ENCODE peak calls at places on chromosome 3, in ten cellular contexts. G, F, C, K, M, Z, O, V, W and T are unnamed samples.
A peak's percentile ranks its signal among the peaks of the same experiment; 100 is the strongest.

GRCh38 chr3:122858373-122858772 is 63.5 kb downstream of the SLC49A4 start:
- DNase-seq in O (no peak), M (no peak), Z (peak; percentile 32), K (peak; percentile 60), V (peak; percentile 52), C (peak; percentile 70), G (peak; percentile 58), W (no peak), F (peak; percentile 30), T (no peak)

GRCh38 chr3:127745656-127746399 is 73.1 kb downstream of the ABTB1 start:
- DNase-seq in Z (no peak), M (no peak), C (no peak), F (no peak), W (no peak), V (no peak), K (no peak), O (no peak), G (no peak), T (no peak)

GRCh38 chr3:195030791-195031321 is 240.1 kb downstream of the XXYLT1 start:
- DNase-seq in K (peak; percentile 44), C (peak; percentile 58), M (peak; percentile 72), O (no peak), F (no peak), Z (no peak), W (no peak), G (no peak), V (no peak), T (no peak)

GRCh38 chr3:115550285-115550741 is 73.0 kb upstream of the GAP43 start:
- DNase-seq in K (no peak), V (peak; percentile 65), W (no peak), Z (peak; percentile 65), M (no peak), G (peak; percentile 81), C (no peak), F (no peak), O (no peak), T (no peak)

GRCh38 chr3:54830658-54831057 is 97.2 kb downstream of the LRTM1 start:
- DNase-seq in K (peak; percentile 18), O (no peak), G (peak; percentile 9), F (peak; percentile 8), W (no peak), Z (no peak), V (peak; percentile 40), M (no peak), C (peak; percentile 56), T (peak; percentile 16)

GRCh38 chr3:55551644-55552043 is 64.5 kb upstream of the WNT5A start:
- DNase-seq in Z (no peak), M (no peak), K (no peak), G (no peak), V (no peak), W (no peak), C (no peak), O (no peak), F (no peak), T (no peak)

GRCh38 chr3:32886911-32887310 is 64.5 kb upstream of the CCR4 start:
- DNase-seq in V (no peak), F (no peak), K (no peak), M (no peak), Z (no peak), O (no peak), G (no peak), C (no peak), W (no peak), T (no peak)

GRCh38 chr3:123813876-123814275 is 70.3 kb downstream of the MYLK start:
- DNase-seq in Z (peak; percentile 76), V (no peak), O (no peak), W (no peak), K (no peak), G (peak; percentile 25), F (peak; percentile 68), M (no peak), C (no peak), T (no peak)

GRCh38 chr3:10090181-10090580 is 17.9 kb downstream of the FANCD2OS start:
- DNase-seq in M (no peak), G (no peak), K (no peak), C (no peak), O (no peak), W (no peak), F (no peak), V (no peak), Z (no peak), T (no peak)

GRCh38 chr3:12545473-12545791 is at the start of gene MKRN2OS:
- DNase-seq in Z (no peak), G (no peak), F (no peak), V (peak; percentile 20), W (peak; percentile 78), M (peak; percentile 77), O (no peak), K (no peak), C (no peak), T (no peak)

GRCh38 chr3:193347507-193348501 is 30.7 kb downstream of the ATP13A5 start:
- DNase-seq in G (no peak), M (no peak), O (no peak), K (no peak), V (no peak), F (no peak), Z (no peak), C (no peak), W (no peak), T (no peak)

GRCh38 chr3:193346259-193346658 is 32.3 kb downstream of the ATP13A5 start:
- DNase-seq in G (no peak), V (no peak), C (no peak), W (no peak), Z (no peak), F (no peak), M (no peak), O (no peak), K (no peak), T (no peak)

GRCh38 chr3:193344471-193344870 is 34.1 kb downstream of the ATP13A5 start:
- DNase-seq in G (no peak), Z (no peak), W (no peak), C (no peak), M (no peak), V (no peak), F (no peak), O (no peak), K (no peak), T (no peak)

GRCh38 chr3:193343726-193344222 is 34.8 kb downstream of the ATP13A5 start:
- DNase-seq in W (no peak), C (no peak), O (no peak), Z (no peak), V (no peak), M (no peak), K (no peak), F (no peak), G (no peak), T (no peak)

GRCh38 chr3:193345431-193345830 is 33.1 kb downstream of the ATP13A5 start:
- DNase-seq in W (no peak), G (no peak), Z (no peak), O (no peak), M (no peak), K (no peak), V (no peak), F (no peak), C (no peak), T (no peak)
- TF ChIP-seq CTCF in W (no peak), G (no peak), Z (no peak), O (no peak), M (no peak), K (no peak), V (no peak), F (no peak), C (no peak), T (no peak)

GRCh38 chr3:126132751-126133511 is 47.5 kb downstream of the ALDH1L1 start:
- DNase-seq in C (peak; percentile 49), G (peak; percentile 5), W (peak; percentile 7), Z (no peak), O (peak; percentile 23), K (peak; percentile 29), F (no peak), M (peak; percentile 30), V (no peak), T (no peak)
- TF ChIP-seq CTCF in C (peak; percentile 72), G (peak; percentile 48), W (no peak), Z (peak; percentile 42), O (peak; percentile 56), K (peak; percentile 48), F (no peak), M (peak; percentile 16), V (no peak), T (peak; percentile 56)

DNA sequence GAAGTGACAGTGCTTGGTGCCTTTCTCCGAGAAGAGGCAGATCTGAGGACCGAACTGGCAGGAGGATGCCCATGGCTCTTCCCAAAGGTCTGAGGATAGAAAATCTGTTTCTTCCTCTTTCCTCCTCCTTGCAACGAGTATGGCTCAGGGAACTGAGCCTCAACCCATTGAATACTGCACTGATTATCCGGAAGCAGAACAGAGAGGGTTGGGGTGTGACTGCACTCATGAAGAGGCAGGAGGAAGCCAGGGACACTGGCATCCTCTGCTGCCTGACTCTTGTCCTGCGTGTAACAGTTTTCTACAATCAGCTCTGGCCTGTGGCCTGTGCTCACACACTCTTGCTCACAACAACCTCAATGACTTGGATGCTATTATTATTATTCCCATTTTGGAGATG is 38.9 kb downstream of the KIF9 start:
- DNase-seq in F (no peak), Z (no peak), C (no peak), W (no peak), O (no peak), K (no peak), G (no peak), V (no peak), M (no peak), T (no peak)
- TF ChIP-seq CTCF in F (no peak), Z (no peak), C (no peak), W (no peak), O (no peak), K (no peak), G (no peak), V (no peak), M (no peak), T (no peak)

GRCh38 chr3:182908471-182908870 is 71.9 kb downstream of the DCUN1D1 start:
- DNase-seq in K (no peak), F (no peak), Z (peak; percentile 9), O (no peak), M (no peak), G (peak; percentile 31), V (no peak), C (peak; percentile 40), W (no peak), T (no peak)

GRCh38 chr3:182905623-182906022 is 74.7 kb downstream of the DCUN1D1 start:
- DNase-seq in K (no peak), O (no peak), C (no peak), W (no peak), F (no peak), G (no peak), V (no peak), M (no peak), Z (no peak), T (no peak)

GRCh38 chr3:182906036-182906435 is 74.3 kb downstream of the DCUN1D1 start:
- DNase-seq in O (no peak), C (no peak), G (no peak), M (no peak), Z (no peak), V (no peak), W (no peak), F (no peak), K (no peak), T (no peak)

GRCh38 chr3:182902236-182902635 is 78.1 kb downstream of the DCUN1D1 start:
- DNase-seq in M (no peak), W (no peak), K (no peak), F (no peak), Z (no peak), O (no peak), V (no peak), G (no peak), C (no peak), T (no peak)

DNA sequence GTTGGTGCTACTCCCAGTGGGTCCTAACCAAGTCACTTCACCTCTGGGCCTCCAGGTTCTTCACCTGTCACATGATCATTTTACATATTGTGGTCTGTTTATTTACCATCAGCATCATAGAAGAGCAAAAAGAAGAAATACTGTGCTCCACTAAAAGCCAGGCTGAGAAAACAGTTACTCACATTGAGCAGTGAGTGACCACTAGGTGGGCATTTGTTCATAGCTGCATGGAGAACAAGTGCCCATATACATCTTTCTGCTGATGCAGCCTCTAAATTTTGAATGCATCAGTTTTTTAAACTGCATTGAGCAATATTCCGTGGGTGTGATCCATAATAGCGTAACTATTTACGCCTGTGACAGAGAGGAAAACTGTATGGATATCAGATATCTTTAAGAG is 76.2 kb downstream of the DCUN1D1 start:
- DNase-seq in F (no peak), K (no peak), W (no peak), C (no peak), M (no peak), G (no peak), Z (no peak), O (no peak), V (no peak), T (no peak)
- TF ChIP-seq CTCF in F (peak; percentile 57), K (peak; percentile 14), W (no peak), C (peak; percentile 37), M (peak; percentile 34), G (no peak), Z (no peak), O (no peak), V (peak; percentile 16), T (peak; percentile 43)